ENCODE peak calls at places on chromosomes 11 and 22, in four cellular contexts. B is adrenal gland, F is stomach, O is lower leg skin. P is an unnamed sample.

GRCh38 chr22:31947296-31947695 is 3.0 kb downstream of the YWHAH start:
- DNase-seq in B (no peak), F (no peak), O (no peak), P (no peak)

GRCh38 chr22:48415535-48415934 is 1412.1 kb downstream of the BRD1 start:
- DNase-seq in B (no peak), F (no peak), O (no peak), P (no peak)

GRCh38 chr22:25622011-25622410 is 57.5 kb downstream of the GRK3 start:
- DNase-seq in B (no peak), F (no peak), O (no peak), P (no peak)

GRCh38 chr11:86905252-86905651 is 49.9 kb downstream of the FZD4 start:
- DNase-seq in B (no peak), F (no peak), O (no peak), P (no peak)

GRCh38 chr11:112878228-112878627 is 83.0 kb upstream of the NCAM1 start:
- DNase-seq in B (no peak), F (no peak), O (no peak), P (no peak)

GRCh38 chr22:29148036-29148435 is 57.7 kb upstream of the EMID1 start:
- DNase-seq in B (no peak), F (peak; percentile 5), O (no peak), P (no peak)

GRCh38 chr22:32202539-32203180 is 2.2 kb downstream of the RFPL2 start:
- DNase-seq in B (no peak), F (peak; percentile 52), O (no peak), P (peak; percentile 85)

GRCh38 chr11:75500742-75501141 is 25.0 kb downstream of the GDPD5 start:
- DNase-seq in B (no peak), F (no peak), O (no peak), P (no peak)

GRCh38 chr11:44467931-44468330 is 97.5 kb upstream of the CD82 start:
- DNase-seq in B (no peak), F (no peak), O (no peak), P (no peak)

GRCh38 chr22:25156736-25157135 is 42.9 kb upstream of the CRYBB3 start:
- DNase-seq in B (no peak), F (no peak), O (no peak), P (no peak)

GRCh38 chr11:65225284-65226102 is 36.3 kb upstream of the POLA2 start:
- DNase-seq in B (peak; percentile 76), F (peak; percentile 69), O (peak; percentile 65), P (peak; percentile 76)

GRCh38 chr11:88596786-88597185 is 259.2 kb upstream of the CTSC start:
- DNase-seq in B (no peak), F (no peak), O (no peak), P (no peak)

GRCh38 chr11:105148241-105148640 is 8.7 kb upstream of the CARD18 start:
- DNase-seq in B (no peak), F (no peak), O (no peak), P (no peak)

GRCh38 chr11:67347964-67348749 is 5.2 kb downstream of the POLD4 start:
- DNase-seq in B (no peak), F (no peak), O (no peak), P (no peak)

GRCh38 chr11:67349457-67349856 is 3.9 kb downstream of the POLD4 start:
- DNase-seq in B (no peak), F (no peak), O (no peak), P (no peak)

GRCh38 chr11:67351275-67352005 is 1.9 kb downstream of the POLD4 start:
- DNase-seq in B (peak; percentile 64), F (peak; percentile 75), O (peak; percentile 45), P (peak; percentile 43)

GRCh38 chr11:67349927-67350465 is 3.4 kb downstream of the POLD4 start:
- DNase-seq in B (no peak), F (no peak), O (no peak), P (no peak)

DNA sequence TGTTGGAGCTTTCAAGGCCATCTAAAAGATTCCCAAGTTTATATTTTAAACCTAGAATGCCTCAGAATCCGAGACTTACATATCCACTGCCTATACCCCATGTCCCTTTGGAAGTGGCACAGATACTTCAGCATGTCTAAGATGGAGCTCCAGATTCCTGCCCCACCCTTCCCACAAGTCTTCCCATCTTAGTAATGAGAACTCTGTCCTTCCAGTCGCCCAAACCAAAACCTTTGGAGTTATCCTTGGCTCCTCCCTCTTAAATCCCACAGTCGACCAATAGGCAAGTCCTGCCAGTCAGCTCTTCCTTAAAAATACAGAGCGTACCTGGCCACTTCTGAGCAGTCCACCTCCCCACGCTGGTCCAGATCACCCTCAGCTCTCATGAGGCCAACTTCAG is 4.3 kb downstream of the POLD4 start:
- DNase-seq in B (no peak), F (no peak), O (no peak), P (no peak)
- TF ChIP-seq POLR2A in B (no peak), F (no peak), O (no peak), P (no peak)

GRCh38 chr22:19989725-19990067 is 26.9 kb downstream of the ARVCF start:
- DNase-seq in B (no peak), F (no peak), O (no peak), P (no peak)
- TF ChIP-seq POLR2A in B (no peak), F (no peak), O (no peak), P (no peak)

DNA sequence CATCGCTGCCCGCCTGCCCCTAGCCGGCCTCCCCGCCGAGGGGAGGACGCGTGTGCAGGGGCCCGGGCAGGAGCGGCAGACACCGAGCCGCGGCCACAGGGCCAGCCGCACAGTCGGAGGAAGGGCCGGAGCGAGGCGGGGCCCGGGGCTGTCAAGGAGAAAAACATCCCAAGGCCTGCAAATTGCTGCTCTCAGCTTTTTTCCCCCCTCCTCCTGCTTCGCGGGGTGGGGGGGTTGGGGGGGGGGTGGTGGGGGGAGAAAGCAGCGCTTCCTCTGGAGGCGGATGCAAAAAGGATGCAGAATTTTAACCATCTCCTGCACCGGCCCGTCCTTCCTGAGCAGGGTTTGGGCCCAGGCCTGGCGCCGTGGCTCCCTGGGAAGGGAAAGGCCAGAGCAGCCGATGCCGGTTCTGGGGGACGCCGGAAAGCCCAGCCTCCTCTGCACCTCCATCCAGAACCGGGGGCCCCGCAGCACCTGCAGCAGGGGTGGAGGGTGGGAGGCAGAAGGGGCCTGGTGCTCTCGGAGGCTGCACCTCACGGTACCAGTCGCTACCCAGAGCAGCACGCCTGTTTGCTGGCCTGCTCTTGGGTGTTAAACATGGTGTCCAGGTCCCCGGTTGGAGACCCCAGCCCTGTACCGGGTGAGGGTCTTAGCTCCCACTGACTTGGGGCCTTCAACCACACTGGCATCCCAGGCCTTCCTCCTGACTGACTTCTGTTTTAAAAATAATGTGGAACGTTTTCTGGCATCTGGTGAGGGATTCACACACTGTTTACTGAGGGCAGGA is 77.3 kb upstream of the WNT7B start:
- DNase-seq in B (peak; percentile 76), F (peak; percentile 52), O (peak; percentile 54), P (peak; percentile 74)
- TF ChIP-seq POLR2A in B (peak; percentile 72), F (no peak), O (no peak), P (peak; percentile 15)

GRCh38 chr11:121582296-121582695 is 129.5 kb upstream of the SORL1-AS1 start:
- DNase-seq in B (no peak), F (no peak), O (no peak), P (no peak)

GRCh38 chr11:121580154-121580553 is 127.4 kb upstream of the SORL1-AS1 start:
- DNase-seq in B (no peak), F (no peak), O (no peak), P (no peak)

GRCh38 chr11:121578216-121579063 is 125.7 kb upstream of the SORL1-AS1 start:
- DNase-seq in B (no peak), F (no peak), O (no peak), P (no peak)

GRCh38 chr11:121583825-121584224 is 131.1 kb upstream of the SORL1-AS1 start:
- DNase-seq in B (no peak), F (no peak), O (no peak), P (no peak)

GRCh38 chr11:121581607-121582006 is 128.8 kb upstream of the SORL1-AS1 start:
- DNase-seq in B (no peak), F (no peak), O (no peak), P (no peak)
- TF ChIP-seq POLR2A in B (no peak), F (no peak), O (no peak), P (no peak)

DNA sequence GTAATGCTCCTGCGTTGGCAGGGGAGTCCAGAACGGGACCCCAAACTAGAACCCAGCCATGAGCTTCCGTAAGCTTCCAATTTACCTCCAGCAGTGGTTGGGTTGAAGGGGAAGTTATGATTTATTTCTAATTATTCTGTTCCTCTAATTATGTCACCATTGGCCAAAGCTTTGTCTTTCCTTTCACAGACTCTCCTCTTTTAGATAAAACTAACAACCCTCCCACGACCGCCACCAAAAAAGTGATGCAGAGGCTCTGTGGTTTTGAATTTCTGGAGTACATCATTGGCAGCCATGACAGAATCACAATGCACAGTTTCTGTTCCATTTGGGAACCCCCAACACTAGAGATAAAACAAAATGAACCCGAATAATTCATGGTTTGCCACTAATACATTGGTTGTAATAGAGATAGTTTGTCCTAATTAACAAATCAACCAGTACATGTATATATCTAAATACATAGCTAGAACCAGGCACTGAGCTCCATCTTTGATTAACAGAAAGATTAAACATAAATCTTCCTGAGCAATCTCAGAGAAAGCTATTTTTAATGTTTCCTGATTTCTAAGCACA is 64.3 kb downstream of the ETS1 start:
- DNase-seq in B (no peak), F (no peak), O (no peak), P (no peak)
- TF ChIP-seq POLR2A in B (no peak), F (no peak), O (no peak), P (no peak)

GRCh38 chr11:125084057-125084416 is 20.9 kb downstream of the SLC37A2 start:
- DNase-seq in B (peak; percentile 10), F (no peak), O (no peak), P (no peak)
- TF ChIP-seq POLR2A in B (no peak), F (no peak), O (no peak), P (no peak)

DNA sequence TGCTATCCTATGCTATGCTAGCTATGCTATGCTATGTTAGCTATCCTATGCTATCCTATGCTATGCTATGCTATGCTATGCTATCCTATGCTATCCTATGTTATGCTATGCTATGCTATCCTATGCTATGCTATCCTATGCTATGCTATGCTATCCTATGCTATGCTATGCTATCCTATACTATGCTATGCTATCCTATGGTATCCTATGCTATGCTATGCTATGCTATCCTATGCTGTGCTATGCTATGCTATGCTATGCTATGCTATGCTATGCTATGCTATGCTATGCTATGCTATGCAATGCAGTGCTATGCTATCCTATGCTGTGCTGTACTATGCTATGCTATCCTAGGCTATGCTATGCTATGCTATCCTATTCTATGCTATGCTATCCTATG is 8.6 kb upstream of the MS4A1 start:
- DNase-seq in B (no peak), F (no peak), O (no peak), P (no peak)
- TF ChIP-seq POLR2A in B (no peak), F (no peak), O (no peak), P (no peak)

GRCh38 chr22:42964994-42965699 is 49.8 kb downstream of the PACSIN2 start:
- DNase-seq in B (no peak), F (no peak), O (no peak), P (no peak)
- TF ChIP-seq POLR2A in B (no peak), F (no peak), O (no peak), P (no peak)